ENCODE peak calls at places on chromosomes 11 and 22, in four cellular contexts. B, R, X and D are unnamed samples.
A peak's percentile ranks its signal among the peaks of the same experiment; 100 is the strongest.

GRCh38 chr11:112963368-112963955 is 2.2 kb downstream of the NCAM1 start:
- DNase-seq in B (no peak), R (no peak), X (peak; percentile 72), D (no peak)

GRCh38 chr11:33778682-33779081 is 4.4 kb upstream of the FBXO3 start:
- DNase-seq in B (no peak), R (no peak), X (no peak), D (no peak)

GRCh38 chr11:77036398-77036797 is 2.2 kb downstream of the B3GNT6 start:
- DNase-seq in B (no peak), R (no peak), X (no peak), D (no peak)

GRCh38 chr11:65654375-65655349 is 8.1 kb downstream of the RELA start:
- DNase-seq in B (no peak), R (no peak), X (no peak), D (no peak)

GRCh38 chr22:39535831-39536449 is 3.4 kb upstream of the RPS19BP1 start:
- DNase-seq in B (no peak), R (no peak), X (no peak), D (no peak)

GRCh38 chr22:42180349-42180842 is 49.8 kb upstream of the CYP2D6 start:
- DNase-seq in B (peak; percentile 48), R (no peak), X (no peak), D (peak; percentile 59)

GRCh38 chr11:115964091-115964490 is 459.9 kb upstream of the CADM1 start:
- DNase-seq in B (no peak), R (no peak), X (no peak), D (no peak)

GRCh38 chr11:73980001-73980960 is 2.4 kb downstream of the UCP2 start:
- DNase-seq in B (peak; percentile 66), R (peak; percentile 8), X (no peak), D (peak; percentile 91)

GRCh38 chr11:7573558-7574296 is 59.9 kb downstream of the PPFIBP2 start:
- DNase-seq in B (no peak), R (no peak), X (no peak), D (no peak)

GRCh38 chr11:78197816-78198215 is 9.1 kb downstream of the USP35 start:
- DNase-seq in B (no peak), R (no peak), X (no peak), D (no peak)

GRCh38 chr11:36077368-36077767 is 133.5 kb downstream of the LDLRAD3 start:
- DNase-seq in B (no peak), R (no peak), X (no peak), D (no peak)

GRCh38 chr11:334264-335033 is 13.8 kb upstream of the IFITM3 start:
- DNase-seq in B (no peak), R (no peak), X (no peak), D (no peak)

GRCh38 chr22:27670701-27671412 is 130.7 kb downstream of the MN1 start:
- DNase-seq in B (no peak), R (peak; percentile 32), X (peak; percentile 90), D (no peak)

GRCh38 chr11:74278721-74279148 is 32.7 kb downstream of the P4HA3 start:
- DNase-seq in B (no peak), R (peak; percentile 93), X (no peak), D (no peak)

GRCh38 chr11:45982656-45983470 is 60.4 kb downstream of the LARGE2 start:
- DNase-seq in B (no peak), R (no peak), X (peak; percentile 42), D (no peak)

GRCh38 chr22:28395920-28396447 is 283.7 kb downstream of the TTC28 start:
- DNase-seq in B (no peak), R (peak; percentile 4), X (no peak), D (no peak)

GRCh38 chr22:45575607-45576272 is 73.1 kb downstream of the FBLN1 start:
- DNase-seq in B (no peak), R (no peak), X (no peak), D (no peak)

GRCh38 chr11:98036810-98037209 is 983.9 kb upstream of the CNTN5 start:
- DNase-seq in B (no peak), R (no peak), X (no peak), D (no peak)

GRCh38 chr11:12288934-12289666 is 88.3 kb upstream of the PARVA start:
- DNase-seq in B (no peak), R (no peak), X (no peak), D (no peak)

GRCh38 chr11:43250309-43250708 is 61.5 kb upstream of the API5 start:
- DNase-seq in B (no peak), R (no peak), X (no peak), D (no peak)

GRCh38 chr22:48490513-48491411 is 1336.9 kb downstream of the BRD1 start:
- DNase-seq in B (no peak), R (no peak), X (no peak), D (no peak)

DNA sequence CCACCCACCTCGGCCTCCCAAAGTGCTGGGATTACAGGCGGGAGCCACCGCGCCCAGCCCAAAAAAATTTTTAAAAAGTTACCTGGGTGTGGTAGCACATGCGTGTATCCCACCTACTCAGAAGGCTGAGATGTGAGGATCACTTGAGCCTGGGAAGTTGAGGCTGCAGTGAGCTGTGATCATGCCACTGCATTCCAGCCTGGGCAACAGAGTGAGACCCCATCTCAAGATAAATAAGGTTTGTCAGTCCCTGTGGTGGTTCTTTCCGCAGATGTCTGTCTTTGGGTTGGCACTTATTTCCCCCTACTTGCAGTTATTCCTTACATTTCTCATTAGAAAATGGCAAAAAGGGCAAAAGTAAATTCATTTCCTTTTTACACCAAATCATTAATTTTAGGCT is 8.0 kb downstream of the MARK2 start:
- DNase-seq in B (no peak), R (no peak), X (no peak), D (no peak)
- H3K4me1 ChIP-seq in B (peaks cover 55% of the 10 kb centered on the region), R (peaks cover 45% of the 10 kb centered on the region), X (peaks cover 15% of the 10 kb centered on the region), D (peaks cover 47% of the 10 kb centered on the region)

DNA sequence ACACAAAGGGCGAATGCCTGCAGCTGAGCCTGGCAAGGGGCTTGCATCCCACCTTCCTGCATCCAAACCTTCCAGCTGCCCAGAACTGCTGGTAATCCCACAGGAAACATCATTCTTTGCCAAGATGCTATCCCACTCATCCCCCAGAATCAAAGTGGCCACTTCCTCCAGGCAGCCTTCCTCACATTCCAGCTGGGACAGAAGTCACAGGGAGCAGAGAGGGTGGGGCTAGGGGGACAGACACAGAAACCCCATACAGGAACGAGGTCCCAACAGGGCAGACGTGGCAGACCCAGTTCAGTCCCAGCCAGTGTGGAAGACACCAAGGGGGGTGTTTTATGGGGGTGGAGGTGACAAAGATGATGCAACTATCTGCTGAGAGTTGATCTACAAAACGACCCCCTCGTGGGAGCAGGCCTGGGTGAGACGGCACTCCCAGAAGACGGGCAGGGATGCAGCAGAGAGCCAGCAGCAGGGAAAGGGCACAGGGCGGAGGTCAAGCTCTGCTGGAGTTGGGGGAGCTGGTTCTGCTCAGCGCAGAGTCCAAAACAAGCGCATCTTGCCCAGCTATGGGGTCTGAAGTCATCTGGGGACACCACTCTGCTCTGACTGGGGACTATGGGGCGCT is 4.1 kb downstream of the GNB1L start:
- DNase-seq in B (no peak), R (no peak), X (no peak), D (no peak)
- H3K27ac ChIP-seq in B (no peak overlapping the region), R (peak overlapping the region; percentile 77), X (no peak overlapping the region), D (no peak overlapping the region)

GRCh38 chr11:121539000-121539399 is 86.2 kb upstream of the SORL1-AS1 start:
- DNase-seq in B (no peak), R (no peak), X (no peak), D (no peak)

GRCh38 chr11:121540627-121541026 is 87.9 kb upstream of the SORL1-AS1 start:
- DNase-seq in B (no peak), R (no peak), X (no peak), D (no peak)

GRCh38 chr11:121535122-121535796 is 82.5 kb upstream of the SORL1-AS1 start:
- DNase-seq in B (no peak), R (peak; percentile 55), X (no peak), D (no peak)

GRCh38 chr11:121536116-121536515 is 83.3 kb upstream of the SORL1-AS1 start:
- DNase-seq in B (no peak), R (no peak), X (no peak), D (no peak)

GRCh38 chr11:121538054-121538453 is 85.3 kb upstream of the SORL1-AS1 start:
- DNase-seq in B (no peak), R (no peak), X (no peak), D (no peak)
- H3K4me1 ChIP-seq in B (no peaks in the 10 kb centered on the region), R (peaks cover 21% of the 10 kb centered on the region), X (no peaks in the 10 kb centered on the region), D (peaks cover 9% of the 10 kb centered on the region)

DNA sequence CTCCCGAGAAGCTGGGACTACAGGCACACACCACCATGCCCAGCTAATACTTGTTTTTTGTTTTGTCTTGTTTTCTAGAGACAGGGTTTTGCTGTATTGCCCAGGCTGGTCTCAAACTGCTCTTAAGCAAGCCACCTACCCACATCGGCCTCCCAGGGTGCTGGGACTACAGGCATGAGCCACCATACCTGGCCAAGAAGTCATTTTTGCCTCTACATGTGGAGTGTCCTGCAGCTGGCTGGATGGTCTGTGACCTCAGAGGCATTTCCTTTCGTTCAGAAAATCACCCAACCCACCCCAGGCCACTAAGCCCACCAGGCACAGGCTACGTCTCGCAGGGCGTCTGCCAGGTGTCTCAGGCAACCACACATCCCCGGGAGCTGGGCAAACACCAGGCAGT is 12.8 kb downstream of the SHANK2 start:
- DNase-seq in B (no peak), R (no peak), X (no peak), D (no peak)
- H3K27ac ChIP-seq in B (no peak overlapping the region), R (no peak overlapping the region), X (no peak overlapping the region), D (no peak overlapping the region)

GRCh38 chr22:19123936-19124335 is 1.7 kb upstream of the DGCR2 start:
- DNase-seq in B (no peak), R (no peak), X (no peak), D (no peak)
- H3K4me1 ChIP-seq in B (peaks cover 35% of the 10 kb centered on the region), R (peaks cover 13% of the 10 kb centered on the region), X (peaks cover 4% of the 10 kb centered on the region), D (peaks cover 25% of the 10 kb centered on the region)

DNA sequence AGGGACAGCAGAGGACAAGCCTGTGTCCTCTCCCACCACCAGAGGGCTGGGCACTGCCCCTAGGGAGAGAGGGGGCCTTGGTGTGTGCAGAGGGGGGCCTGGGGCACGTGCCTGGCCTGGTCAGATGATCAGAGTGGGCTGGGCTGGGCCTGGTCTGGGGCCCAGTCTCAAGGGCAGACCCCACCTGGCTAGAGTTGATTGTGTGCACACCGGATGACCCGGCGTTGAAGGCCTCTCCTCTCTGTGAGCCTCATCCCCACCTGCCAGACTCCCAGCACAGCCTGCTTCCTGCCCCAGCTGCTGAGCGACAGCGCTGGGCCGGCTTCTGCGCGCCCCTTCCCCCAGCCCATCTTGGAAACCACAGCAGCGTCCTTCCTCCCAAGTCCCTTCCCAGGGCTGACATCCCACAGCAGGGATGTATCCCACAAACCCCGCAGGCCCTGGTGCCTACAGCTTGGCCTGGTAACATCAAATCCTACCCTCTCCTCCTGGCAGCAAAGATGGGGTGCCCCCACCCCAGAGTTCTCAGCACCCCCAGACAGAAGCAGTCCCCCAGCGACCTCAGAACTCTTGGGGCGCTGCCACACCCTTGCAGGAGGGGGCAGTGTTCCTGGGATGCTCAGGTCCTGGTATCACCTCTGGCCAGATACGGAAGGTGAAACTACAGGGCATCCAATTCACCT is 11.1 kb upstream of the TSSC4 start:
- DNase-seq in B (no peak), R (no peak), X (no peak), D (no peak)
- H3K27ac ChIP-seq in B (no peak overlapping the region), R (no peak overlapping the region), X (no peak overlapping the region), D (peak overlapping the region; percentile 17)

GRCh38 chr22:36356708-36357694 is 30.8 kb downstream of the MYH9 start:
- DNase-seq in B (peak; percentile 42), R (peak; percentile 56), X (no peak), D (no peak)

GRCh38 chr22:36352775-36353507 is 34.8 kb downstream of the MYH9 start:
- DNase-seq in B (no peak), R (no peak), X (no peak), D (no peak)

GRCh38 chr22:36351921-36352774 is 35.6 kb downstream of the MYH9 start:
- DNase-seq in B (no peak), R (peak; percentile 68), X (no peak), D (no peak)

GRCh38 chr22:36355894-36356293 is 31.9 kb downstream of the MYH9 start:
- DNase-seq in B (no peak), R (no peak), X (no peak), D (no peak)

GRCh38 chr22:36355362-36355761 is 32.4 kb downstream of the MYH9 start:
- DNase-seq in B (no peak), R (no peak), X (no peak), D (no peak)
- H3K4me1 ChIP-seq in B (peaks cover 99% of the 10 kb centered on the region), R (peaks cover 72% of the 10 kb centered on the region), X (peaks cover 11% of the 10 kb centered on the region), D (peaks cover 95% of the 10 kb centered on the region)